ENCODE peak calls at places on chromosome 14, in six cellular contexts. One of them, this sample, is unnamed.

GRCh38 chr14:104066279-104066678 is 19.2 kb upstream of the ASPG start:
- DNase-seq in heart left ventricle: no peak
- DNase-seq in A549: no peak
- DNase-seq in sigmoid colon: no peak
- DNase-seq in hippocampal formation: no peak
- DNase-seq in naive thymus-derived CD4-positive, alpha-beta T cell: no peak
- DNase-seq in this sample: no peak

GRCh38 chr14:60931206-60931605 is 49.7 kb downstream of the TRMT5 start:
- DNase-seq in heart left ventricle: no peak
- DNase-seq in A549: no peak
- DNase-seq in sigmoid colon: no peak
- DNase-seq in hippocampal formation: no peak
- DNase-seq in naive thymus-derived CD4-positive, alpha-beta T cell: no peak
- DNase-seq in this sample: no peak

GRCh38 chr14:69999246-69999645 is 120.0 kb downstream of the SMOC1 start:
- DNase-seq in heart left ventricle: no peak
- DNase-seq in A549: peak
- DNase-seq in sigmoid colon: no peak
- DNase-seq in hippocampal formation: no peak
- DNase-seq in naive thymus-derived CD4-positive, alpha-beta T cell: no peak
- DNase-seq in this sample: no peak

GRCh38 chr14:53591816-53592215 is 364.8 kb downstream of the BMP4 start:
- DNase-seq in heart left ventricle: no peak
- DNase-seq in A549: no peak
- DNase-seq in sigmoid colon: no peak
- DNase-seq in hippocampal formation: no peak
- DNase-seq in naive thymus-derived CD4-positive, alpha-beta T cell: no peak
- DNase-seq in this sample: no peak

GRCh38 chr14:30607156-30607780 is 14.9 kb upstream of the SCFD1 start:
- DNase-seq in heart left ventricle: no peak
- DNase-seq in A549: no peak
- DNase-seq in sigmoid colon: no peak
- DNase-seq in hippocampal formation: no peak
- DNase-seq in naive thymus-derived CD4-positive, alpha-beta T cell: no peak
- DNase-seq in this sample: no peak

GRCh38 chr14:24941719-24942118 is 108.2 kb downstream of the STXBP6 start:
- DNase-seq in heart left ventricle: no peak
- DNase-seq in A549: no peak
- DNase-seq in sigmoid colon: no peak
- DNase-seq in hippocampal formation: no peak
- DNase-seq in naive thymus-derived CD4-positive, alpha-beta T cell: no peak
- DNase-seq in this sample: no peak

GRCh38 chr14:53501361-53502320 is 348.5 kb upstream of the DDHD1 start:
- DNase-seq in heart left ventricle: no peak
- DNase-seq in A549: no peak
- DNase-seq in sigmoid colon: no peak
- DNase-seq in hippocampal formation: no peak
- DNase-seq in naive thymus-derived CD4-positive, alpha-beta T cell: no peak
- DNase-seq in this sample: no peak

GRCh38 chr14:28783593-28784143 is 17.1 kb downstream of the FOXG1 start:
- DNase-seq in heart left ventricle: no peak
- DNase-seq in A549: no peak
- DNase-seq in sigmoid colon: no peak
- DNase-seq in hippocampal formation: no peak
- DNase-seq in naive thymus-derived CD4-positive, alpha-beta T cell: no peak
- DNase-seq in this sample: no peak

GRCh38 chr14:60179296-60179924 is 14.2 kb upstream of the DHRS7 start:
- DNase-seq in heart left ventricle: no peak
- DNase-seq in A549: peak
- DNase-seq in sigmoid colon: no peak
- DNase-seq in hippocampal formation: no peak
- DNase-seq in naive thymus-derived CD4-positive, alpha-beta T cell: no peak
- DNase-seq in this sample: no peak

GRCh38 chr14:50943943-50944646 is at the start of gene PYGL:
- DNase-seq in heart left ventricle: peak
- DNase-seq in A549: peak
- DNase-seq in sigmoid colon: peak
- DNase-seq in hippocampal formation: peak
- DNase-seq in naive thymus-derived CD4-positive, alpha-beta T cell: peak
- DNase-seq in this sample: peak

GRCh38 chr14:75831455-75831854 is 150.3 kb downstream of the TGFB3 start:
- DNase-seq in heart left ventricle: peak
- DNase-seq in A549: peak
- DNase-seq in sigmoid colon: peak
- DNase-seq in hippocampal formation: no peak
- DNase-seq in naive thymus-derived CD4-positive, alpha-beta T cell: peak
- DNase-seq in this sample: no peak

GRCh38 chr14:90733139-90733808 is 83.0 kb downstream of the TTC7B start:
- DNase-seq in heart left ventricle: no peak
- DNase-seq in A549: no peak
- DNase-seq in sigmoid colon: no peak
- DNase-seq in hippocampal formation: peak
- DNase-seq in naive thymus-derived CD4-positive, alpha-beta T cell: no peak
- DNase-seq in this sample: no peak

GRCh38 chr14:35299708-35300107 is 7.5 kb downstream of the PSMA6 start:
- DNase-seq in heart left ventricle: no peak
- DNase-seq in A549: no peak
- DNase-seq in sigmoid colon: no peak
- DNase-seq in hippocampal formation: no peak
- DNase-seq in naive thymus-derived CD4-positive, alpha-beta T cell: no peak
- DNase-seq in this sample: no peak

GRCh38 chr14:22370084-22370847 is 218.8 kb downstream of the DAD1 start:
- DNase-seq in heart left ventricle: peak
- DNase-seq in A549: no peak
- DNase-seq in sigmoid colon: no peak
- DNase-seq in hippocampal formation: no peak
- DNase-seq in naive thymus-derived CD4-positive, alpha-beta T cell: no peak
- DNase-seq in this sample: no peak

GRCh38 chr14:34018564-34019244 is 67.8 kb upstream of the EGLN3 start:
- DNase-seq in heart left ventricle: peak
- DNase-seq in A549: no peak
- DNase-seq in sigmoid colon: peak
- DNase-seq in hippocampal formation: no peak
- DNase-seq in naive thymus-derived CD4-positive, alpha-beta T cell: peak
- DNase-seq in this sample: no peak

GRCh38 chr14:57293851-57294837 is 25.4 kb downstream of the AP5M1 start:
- DNase-seq in heart left ventricle: no peak
- DNase-seq in A549: no peak
- DNase-seq in sigmoid colon: no peak
- DNase-seq in hippocampal formation: no peak
- DNase-seq in naive thymus-derived CD4-positive, alpha-beta T cell: no peak
- DNase-seq in this sample: no peak

GRCh38 chr14:93207468-93208308 is 632 bp downstream of the UBR7 start:
- DNase-seq in heart left ventricle: peak
- DNase-seq in A549: peak
- DNase-seq in sigmoid colon: peak
- DNase-seq in hippocampal formation: peak
- DNase-seq in naive thymus-derived CD4-positive, alpha-beta T cell: peak
- DNase-seq in this sample: no peak

GRCh38 chr14:56569174-56569573 is 10.4 kb upstream of the TMEM260 start:
- DNase-seq in heart left ventricle: no peak
- DNase-seq in A549: no peak
- DNase-seq in sigmoid colon: no peak
- DNase-seq in hippocampal formation: no peak
- DNase-seq in naive thymus-derived CD4-positive, alpha-beta T cell: no peak
- DNase-seq in this sample: no peak

GRCh38 chr14:74299061-74299545 is 3.6 kb downstream of the ABCD4 start:
- DNase-seq in heart left ventricle: no peak
- DNase-seq in A549: no peak
- DNase-seq in sigmoid colon: no peak
- DNase-seq in hippocampal formation: no peak
- DNase-seq in naive thymus-derived CD4-positive, alpha-beta T cell: no peak
- DNase-seq in this sample: no peak

GRCh38 chr14:81018714-81019512 is 63.5 kb downstream of the TSHR start:
- DNase-seq in heart left ventricle: no peak
- DNase-seq in A549: no peak
- DNase-seq in sigmoid colon: no peak
- DNase-seq in hippocampal formation: no peak
- DNase-seq in naive thymus-derived CD4-positive, alpha-beta T cell: no peak
- DNase-seq in this sample: no peak

GRCh38 chr14:73764881-73765280 is 50.7 kb upstream of the PNMA1 start:
- DNase-seq in heart left ventricle: peak
- DNase-seq in A549: no peak
- DNase-seq in sigmoid colon: peak
- DNase-seq in hippocampal formation: peak
- DNase-seq in naive thymus-derived CD4-positive, alpha-beta T cell: no peak
- DNase-seq in this sample: no peak

GRCh38 chr14:40362856-40363255 is 930.6 kb upstream of the FBXO33 start:
- DNase-seq in heart left ventricle: no peak
- DNase-seq in A549: no peak
- DNase-seq in sigmoid colon: no peak
- DNase-seq in hippocampal formation: no peak
- DNase-seq in naive thymus-derived CD4-positive, alpha-beta T cell: no peak
- DNase-seq in this sample: no peak

GRCh38 chr14:91737619-91738018 is 5.7 kb upstream of the CATSPERB start:
- DNase-seq in heart left ventricle: no peak
- DNase-seq in A549: no peak
- DNase-seq in sigmoid colon: no peak
- DNase-seq in hippocampal formation: no peak
- DNase-seq in naive thymus-derived CD4-positive, alpha-beta T cell: no peak
- DNase-seq in this sample: no peak